ENCODE peak calls at places on chromosomes 5 and 9, in four cellular contexts. T, J, D and Y are unnamed samples.

GRCh38 chr9:95037789-95038521 is 279.6 kb downstream of the FANCC start:
- DNase-seq in D (no peak), J (no peak), T (no peak), Y (no peak)

GRCh38 chr9:108374606-108375005 is 481.2 kb downstream of the ACTL7B start:
- DNase-seq in D (peak), J (no peak), T (no peak), Y (no peak)

GRCh38 chr9:98226968-98227367 is 28.5 kb downstream of the TBC1D2 start:
- DNase-seq in D (no peak), J (no peak), T (no peak), Y (no peak)

GRCh38 chr5:95738834-95739233 is 7.7 kb downstream of the RHOBTB3 start:
- DNase-seq in J (no peak), D (no peak), T (no peak), Y (no peak)

GRCh38 chr5:18745988-18746615 is 1111.8 kb downstream of the TAF11L14 start:
- DNase-seq in J (no peak), D (peak), T (no peak), Y (peak)

GRCh38 chr9:132832171-132832570 is 45.9 kb downstream of the AK8 start:
- DNase-seq in J (no peak), T (no peak), D (no peak), Y (no peak)

GRCh38 chr9:17191095-17191494 is 56.3 kb downstream of the CNTLN start:
- DNase-seq in J (no peak), D (no peak), T (no peak), Y (no peak)

GRCh38 chr5:37888476-37888875 is 48.6 kb upstream of the GDNF start:
- DNase-seq in T (no peak), J (no peak), D (no peak), Y (no peak)

GRCh38 chr9:98807070-98807810 is at the start of gene GALNT12:
- DNase-seq in D (peak), T (no peak), J (peak), Y (no peak)

GRCh38 chr9:131622536-131622935 is 77.2 kb downstream of the PRRT1B start:
- DNase-seq in T (no peak), D (peak), J (no peak), Y (no peak)

GRCh38 chr5:96209829-96210228 is 223.2 kb downstream of the PCSK1 start:
- DNase-seq in J (no peak), T (no peak), D (no peak), Y (no peak)